ENCODE peak calls at places on chromosomes 3 and 15, in five cellular contexts. One of them, this sample, is unnamed. For H3K36me3, the result is how much of the 10 kb centered on the place peaks cover.

GRCh38 chr3:73611176-73611575 is 13.6 kb downstream of the PDZRN3 start:
- DNase-seq in CD4-positive, CD25-positive, alpha-beta regulatory T cell: no peak
- DNase-seq in ovary: no peak
- DNase-seq in brain microvascular endothelial cell: no peak
- DNase-seq in Panc1: no peak
- DNase-seq in this sample: no peak

GRCh38 chr15:25690673-25691543 is 172.2 kb downstream of the ATP10A start:
- DNase-seq in ovary: no peak
- DNase-seq in brain microvascular endothelial cell: peak
- DNase-seq in Panc1: no peak
- DNase-seq in CD4-positive, CD25-positive, alpha-beta regulatory T cell: no peak
- DNase-seq in this sample: peak

GRCh38 chr15:88800026-88800425 is 3.2 kb upstream of the ACAN start:
- DNase-seq in Panc1: peak
- DNase-seq in ovary: no peak
- DNase-seq in brain microvascular endothelial cell: peak
- DNase-seq in CD4-positive, CD25-positive, alpha-beta regulatory T cell: no peak
- DNase-seq in this sample: no peak

GRCh38 chr15:34318277-34319079 is 19.1 kb downstream of the SLC12A6 start:
- DNase-seq in CD4-positive, CD25-positive, alpha-beta regulatory T cell: peak
- DNase-seq in Panc1: no peak
- DNase-seq in brain microvascular endothelial cell: no peak
- DNase-seq in ovary: peak
- DNase-seq in this sample: no peak

GRCh38 chr3:39346785-39347585 is 17.5 kb downstream of the CCR8 start:
- DNase-seq in CD4-positive, CD25-positive, alpha-beta regulatory T cell: peak
- DNase-seq in brain microvascular endothelial cell: no peak
- DNase-seq in ovary: no peak
- DNase-seq in Panc1: no peak
- DNase-seq in this sample: no peak

GRCh38 chr3:44359146-44359751 is 20.7 kb downstream of the TCAIM start:
- DNase-seq in ovary: no peak
- DNase-seq in brain microvascular endothelial cell: no peak
- DNase-seq in Panc1: no peak
- DNase-seq in CD4-positive, CD25-positive, alpha-beta regulatory T cell: no peak
- DNase-seq in this sample: no peak

GRCh38 chr3:198080521-198081384 is 120.7 kb downstream of the LMLN start:
- DNase-seq in CD4-positive, CD25-positive, alpha-beta regulatory T cell: peak
- DNase-seq in ovary: peak
- DNase-seq in Panc1: no peak
- DNase-seq in brain microvascular endothelial cell: peak
- DNase-seq in this sample: peak

GRCh38 chr3:39601241-39601640 is 133.8 kb downstream of the MOBP start:
- DNase-seq in Panc1: no peak
- DNase-seq in brain microvascular endothelial cell: no peak
- DNase-seq in CD4-positive, CD25-positive, alpha-beta regulatory T cell: no peak
- DNase-seq in ovary: no peak
- DNase-seq in this sample: no peak

DNA sequence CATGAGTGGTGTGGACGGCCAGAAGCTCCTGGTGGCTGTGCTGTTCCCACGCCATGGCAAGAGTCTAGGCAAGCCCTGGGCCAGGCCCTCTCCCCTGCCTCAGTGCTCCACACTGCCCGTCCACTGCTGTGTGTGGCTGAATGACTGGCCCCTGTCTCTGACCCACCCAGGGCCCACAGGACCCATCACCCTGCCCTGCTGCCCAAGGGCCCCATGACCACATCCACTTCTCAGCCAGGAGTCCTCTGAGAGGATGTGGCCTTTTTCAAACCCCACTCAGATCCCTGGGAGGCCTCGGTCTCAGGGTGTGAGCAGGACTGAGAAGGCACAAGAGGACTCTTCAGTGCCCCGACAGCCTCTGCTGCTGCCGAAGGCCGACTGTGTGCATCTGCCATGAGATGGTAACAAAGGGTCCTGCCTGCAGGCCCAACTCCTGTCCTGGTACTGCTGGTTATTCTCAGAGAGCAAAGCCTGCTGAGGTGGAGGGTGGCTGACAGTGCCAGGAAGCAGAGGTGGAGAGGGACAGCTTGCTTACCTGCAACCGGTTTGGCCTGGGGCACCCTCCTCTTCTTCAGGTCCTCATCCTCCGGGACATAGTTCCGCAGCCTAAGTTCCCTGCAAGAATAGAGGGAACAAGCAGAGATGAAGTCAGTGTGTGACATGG is 47.5 kb downstream of the PTH1R start:
- DNase-seq in ovary: peak
- DNase-seq in brain microvascular endothelial cell: no peak
- DNase-seq in Panc1: no peak
- DNase-seq in CD4-positive, CD25-positive, alpha-beta regulatory T cell: no peak
- DNase-seq in this sample: no peak
- H3K36me3 ChIP-seq in ovary: under half
- H3K36me3 ChIP-seq in brain microvascular endothelial cell: half or more
- H3K36me3 ChIP-seq in Panc1: under half
- H3K36me3 ChIP-seq in CD4-positive, CD25-positive, alpha-beta regulatory T cell: half or more
- H3K36me3 ChIP-seq in this sample: half or more

DNA sequence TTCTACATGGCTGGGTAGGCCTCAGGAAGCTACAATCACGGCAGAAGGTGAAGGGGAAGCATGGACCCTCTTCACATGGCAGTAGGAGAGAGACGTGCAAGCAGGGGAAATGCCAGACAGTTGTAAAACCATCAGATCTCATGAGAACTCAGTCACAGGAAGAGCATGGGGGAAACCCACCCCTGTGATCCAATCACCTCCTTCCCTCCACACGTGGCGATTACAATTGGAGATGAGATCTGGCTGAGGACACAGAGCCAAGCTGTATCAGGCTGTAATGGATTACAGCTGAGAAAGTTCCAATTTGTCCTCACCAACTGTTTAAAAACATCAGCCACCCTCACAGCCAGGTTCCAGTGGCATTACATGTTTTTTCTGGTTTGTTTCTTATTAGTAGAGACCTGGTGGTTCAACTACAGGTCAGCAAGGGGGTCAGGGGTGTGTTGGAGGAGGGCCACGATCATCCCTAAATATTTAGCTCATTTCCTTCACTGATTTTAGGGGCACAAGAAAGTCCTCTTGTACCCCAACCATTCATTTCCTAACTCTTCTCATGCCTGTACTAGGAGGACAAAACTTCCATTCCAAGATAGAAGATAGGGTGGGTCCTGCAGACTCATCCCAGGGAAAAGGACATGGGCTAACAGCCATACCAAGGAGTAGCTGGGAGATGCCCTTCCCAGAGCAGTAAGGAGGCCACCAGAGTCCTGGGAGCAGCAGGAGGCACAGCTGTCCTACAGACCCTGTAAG is 54.4 kb downstream of the ANXA2 start:
- DNase-seq in ovary: no peak
- DNase-seq in CD4-positive, CD25-positive, alpha-beta regulatory T cell: no peak
- DNase-seq in brain microvascular endothelial cell: peak
- DNase-seq in Panc1: no peak
- DNase-seq in this sample: no peak
- H3K36me3 ChIP-seq in ovary: under half
- H3K36me3 ChIP-seq in CD4-positive, CD25-positive, alpha-beta regulatory T cell: under half
- H3K36me3 ChIP-seq in brain microvascular endothelial cell: under half
- H3K36me3 ChIP-seq in Panc1: under half
- H3K36me3 ChIP-seq in this sample: under half

GRCh38 chr3:150429767-150430166 is 21.7 kb downstream of the TSC22D2 start:
- DNase-seq in Panc1: no peak
- DNase-seq in ovary: no peak
- DNase-seq in brain microvascular endothelial cell: no peak
- DNase-seq in CD4-positive, CD25-positive, alpha-beta regulatory T cell: no peak
- DNase-seq in this sample: no peak
- H3K36me3 ChIP-seq in Panc1: under half
- H3K36me3 ChIP-seq in ovary: under half
- H3K36me3 ChIP-seq in brain microvascular endothelial cell: under half
- H3K36me3 ChIP-seq in CD4-positive, CD25-positive, alpha-beta regulatory T cell: under half
- H3K36me3 ChIP-seq in this sample: under half

GRCh38 chr15:60374209-60374608 is 23.6 kb downstream of the ANXA2 start:
- DNase-seq in ovary: no peak
- DNase-seq in Panc1: no peak
- DNase-seq in brain microvascular endothelial cell: no peak
- DNase-seq in CD4-positive, CD25-positive, alpha-beta regulatory T cell: no peak
- DNase-seq in this sample: no peak

GRCh38 chr15:60373745-60374144 is 24.0 kb downstream of the ANXA2 start:
- DNase-seq in ovary: no peak
- DNase-seq in Panc1: no peak
- DNase-seq in CD4-positive, CD25-positive, alpha-beta regulatory T cell: no peak
- DNase-seq in brain microvascular endothelial cell: no peak
- DNase-seq in this sample: no peak

GRCh38 chr15:60375255-60375809 is 22.5 kb downstream of the ANXA2 start:
- DNase-seq in CD4-positive, CD25-positive, alpha-beta regulatory T cell: no peak
- DNase-seq in brain microvascular endothelial cell: no peak
- DNase-seq in Panc1: no peak
- DNase-seq in ovary: no peak
- DNase-seq in this sample: no peak

GRCh38 chr15:60373327-60373726 is 24.5 kb downstream of the ANXA2 start:
- DNase-seq in brain microvascular endothelial cell: no peak
- DNase-seq in ovary: no peak
- DNase-seq in Panc1: no peak
- DNase-seq in CD4-positive, CD25-positive, alpha-beta regulatory T cell: no peak
- DNase-seq in this sample: no peak

DNA sequence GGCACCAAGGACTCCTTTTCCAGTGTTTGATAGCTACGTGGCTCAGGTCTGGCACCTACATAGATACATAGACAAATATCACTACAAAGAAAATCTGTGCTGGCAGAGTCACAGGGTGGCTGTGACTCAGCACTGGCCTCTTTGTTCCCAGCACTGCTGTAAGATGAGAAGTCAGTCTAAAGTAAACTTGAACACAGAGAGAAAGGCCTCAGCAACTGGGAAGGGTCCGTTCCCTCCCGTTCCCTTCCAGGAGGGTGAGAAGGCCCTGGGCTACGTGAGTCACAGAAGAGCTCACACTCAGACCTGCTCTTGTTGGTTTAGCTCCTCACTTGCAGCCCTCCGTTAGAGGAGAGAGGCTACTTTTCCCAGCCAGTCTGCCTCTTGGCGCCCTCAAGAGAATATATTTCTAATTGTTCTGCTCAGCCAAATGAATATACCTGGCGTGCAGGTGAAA is 23.1 kb downstream of the ANXA2 start:
- DNase-seq in brain microvascular endothelial cell: peak
- DNase-seq in CD4-positive, CD25-positive, alpha-beta regulatory T cell: no peak
- DNase-seq in ovary: no peak
- DNase-seq in Panc1: peak
- DNase-seq in this sample: no peak
- H3K36me3 ChIP-seq in brain microvascular endothelial cell: half or more
- H3K36me3 ChIP-seq in CD4-positive, CD25-positive, alpha-beta regulatory T cell: half or more
- H3K36me3 ChIP-seq in ovary: under half
- H3K36me3 ChIP-seq in Panc1: under half
- H3K36me3 ChIP-seq in this sample: under half

GRCh38 chr3:139353920-139354556 is 10.2 kb downstream of the MRPS22 start:
- DNase-seq in ovary: no peak
- DNase-seq in Panc1: peak
- DNase-seq in brain microvascular endothelial cell: peak
- DNase-seq in CD4-positive, CD25-positive, alpha-beta regulatory T cell: no peak
- DNase-seq in this sample: no peak
- H3K36me3 ChIP-seq in ovary: under half
- H3K36me3 ChIP-seq in Panc1: half or more
- H3K36me3 ChIP-seq in brain microvascular endothelial cell: half or more
- H3K36me3 ChIP-seq in CD4-positive, CD25-positive, alpha-beta regulatory T cell: half or more
- H3K36me3 ChIP-seq in this sample: half or more

GRCh38 chr15:31375772-31376171 is 49.1 kb downstream of the KLF13 start:
- DNase-seq in Panc1: no peak
- DNase-seq in ovary: peak
- DNase-seq in CD4-positive, CD25-positive, alpha-beta regulatory T cell: no peak
- DNase-seq in brain microvascular endothelial cell: no peak
- DNase-seq in this sample: no peak
- H3K36me3 ChIP-seq in Panc1: under half
- H3K36me3 ChIP-seq in ovary: under half
- H3K36me3 ChIP-seq in CD4-positive, CD25-positive, alpha-beta regulatory T cell: half or more
- H3K36me3 ChIP-seq in brain microvascular endothelial cell: under half
- H3K36me3 ChIP-seq in this sample: under half

GRCh38 chr15:41367418-41367817 is 34.7 kb downstream of the NUSAP1 start:
- DNase-seq in brain microvascular endothelial cell: no peak
- DNase-seq in Panc1: no peak
- DNase-seq in CD4-positive, CD25-positive, alpha-beta regulatory T cell: no peak
- DNase-seq in ovary: no peak
- DNase-seq in this sample: no peak
- H3K36me3 ChIP-seq in brain microvascular endothelial cell: under half
- H3K36me3 ChIP-seq in Panc1: under half
- H3K36me3 ChIP-seq in CD4-positive, CD25-positive, alpha-beta regulatory T cell: under half
- H3K36me3 ChIP-seq in ovary: under half
- H3K36me3 ChIP-seq in this sample: under half

This sample was measured in upper lobe of left lung.